ENCODE peak calls at places on chromosomes 2 and 18, in six cellular contexts. E is ovary, U is testis, N is A673, Q is tibial artery, B is astrocyte of the cerebellum. T is an unnamed sample.

GRCh38 chr2:218033208-218033589 is 30.4 kb upstream of the TNS1 start:
- DNase-seq in E (no peak), U (no peak), N (no peak), Q (no peak), B (no peak), T (no peak)

GRCh38 chr18:48948112-48949050 is 2.4 kb downstream of the SMAD7 start:
- DNase-seq in E (peak; percentile 63), U (peak; percentile 52), N (peak; percentile 68), Q (no peak), B (no peak), T (peak; percentile 78)

GRCh38 chr2:181281206-181281832 is 175.9 kb upstream of the ITGA4 start:
- DNase-seq in E (no peak), U (no peak), N (no peak), Q (no peak), B (peak; percentile 6), T (no peak)

GRCh38 chr2:212537311-212538155 is 1.1 kb downstream of the ERBB4 start:
- DNase-seq in E (no peak), U (peak; percentile 35), N (peak; percentile 54), Q (peak; percentile 69), B (no peak), T (no peak)

GRCh38 chr2:128501700-128502099 is 183.0 kb upstream of the HS6ST1 start:
- DNase-seq in E (no peak), U (no peak), N (no peak), Q (peak; percentile 11), B (no peak), T (no peak)

GRCh38 chr2:70325875-70326274 is 24.0 kb upstream of the FAM136A start:
- DNase-seq in E (no peak), U (no peak), N (no peak), Q (no peak), B (no peak), T (no peak)

GRCh38 chr2:237693281-237694039 is 66.1 kb downstream of the LRRFIP1 start:
- DNase-seq in E (no peak), U (no peak), N (no peak), Q (no peak), B (no peak), T (no peak)

GRCh38 chr18:49933530-49933929 is 120.2 kb upstream of the ACAA2 start:
- DNase-seq in E (no peak), U (no peak), N (no peak), Q (no peak), B (no peak), T (peak; percentile 60)

GRCh38 chr18:22557160-22557941 is 139.6 kb upstream of the CTAGE1 start:
- DNase-seq in E (no peak), U (no peak), N (no peak), Q (no peak), B (no peak), T (no peak)

GRCh38 chr2:101150306-101151140 is 659 bp downstream of the TBC1D8 start:
- DNase-seq in E (peak; percentile 63), U (peak; percentile 41), N (peak; percentile 10), Q (peak; percentile 73), B (no peak), T (no peak)

GRCh38 chr2:29115797-29116781 is 874 bp downstream of the CLIP4 start:
- DNase-seq in E (peak; percentile 70), U (peak; percentile 78), N (peak; percentile 73), Q (peak; percentile 80), B (peak; percentile 79), T (peak; percentile 74)

GRCh38 chr2:57806449-57806968 is 240.1 kb upstream of the VRK2 start:
- DNase-seq in E (no peak), U (no peak), N (no peak), Q (no peak), B (no peak), T (no peak)

GRCh38 chr2:119049968-119050657 is 108.1 kb downstream of the MARCO start:
- DNase-seq in E (peak; percentile 52), U (peak; percentile 84), N (peak; percentile 48), Q (no peak), B (no peak), T (no peak)

GRCh38 chr2:70161069-70161534 is 29.7 kb downstream of the C2orf42 start:
- DNase-seq in E (no peak), U (no peak), N (no peak), Q (no peak), B (no peak), T (no peak)

GRCh38 chr2:240791211-240791800 is 28.7 kb downstream of the KIF1A start:
- DNase-seq in E (peak; percentile 39), U (no peak), N (no peak), Q (no peak), B (no peak), T (no peak)

GRCh38 chr2:62313433-62314227 is 117.7 kb downstream of the B3GNT2 start:
- DNase-seq in E (no peak), U (no peak), N (no peak), Q (no peak), B (no peak), T (no peak)

GRCh38 chr2:5921081-5921642 is 229.0 kb downstream of the SOX11 start:
- DNase-seq in E (no peak), U (no peak), N (no peak), Q (no peak), B (no peak), T (no peak)

GRCh38 chr2:197675711-197676188 is 363 bp upstream of the RFTN2 start:
- DNase-seq in E (no peak), U (peak; percentile 30), N (peak; percentile 80), Q (no peak), B (peak; percentile 47), T (peak; percentile 82)

GRCh38 chr2:207951734-207952480 is 73.4 kb downstream of the PLEKHM3 start:
- DNase-seq in E (no peak), U (no peak), N (no peak), Q (no peak), B (no peak), T (no peak)

GRCh38 chr18:37955201-37955600 is 389.6 kb upstream of the CELF4 start:
- DNase-seq in E (no peak), U (no peak), N (no peak), Q (no peak), B (no peak), T (no peak)

GRCh38 chr2:60336442-60337141 is 216.9 kb downstream of the BCL11A start:
- DNase-seq in E (no peak), U (no peak), N (no peak), Q (no peak), B (no peak), T (no peak)

GRCh38 chr18:3444954-3445353 is 5.0 kb upstream of the TGIF1 start:
- DNase-seq in E (no peak), U (no peak), N (no peak), Q (no peak), B (no peak), T (no peak)

GRCh38 chr18:62829936-62830335 is 114.6 kb downstream of the PHLPP1 start:
- DNase-seq in E (no peak), U (no peak), N (no peak), Q (no peak), B (no peak), T (peak; percentile 59)

GRCh38 chr2:88642278-88642677 is 15.0 kb upstream of the EIF2AK3 start:
- DNase-seq in E (no peak), U (no peak), N (no peak), Q (no peak), B (no peak), T (no peak)

GRCh38 chr18:136433-136832 is 21.9 kb upstream of the USP14 start:
- DNase-seq in E (no peak), U (peak; percentile 88), N (peak; percentile 14), Q (no peak), B (no peak), T (no peak)

GRCh38 chr2:39419282-39420223 is 17.5 kb downstream of the MAP4K3 start:
- DNase-seq in E (no peak), U (no peak), N (no peak), Q (no peak), B (no peak), T (no peak)

GRCh38 chr2:1550658-1551316 is 137.5 kb downstream of the TPO start:
- DNase-seq in E (peak; percentile 78), U (peak; percentile 74), N (peak; percentile 61), Q (no peak), B (no peak), T (peak; percentile 33)

GRCh38 chr2:208033701-208034502 is 8.6 kb upstream of the PLEKHM3 start:
- DNase-seq in E (no peak), U (peak; percentile 69), N (peak; percentile 26), Q (no peak), B (peak; percentile 12), T (peak; percentile 37)

GRCh38 chr2:129428086-129428660 is 551.3 kb upstream of the RAB6C start:
- DNase-seq in E (no peak), U (no peak), N (no peak), Q (no peak), B (no peak), T (no peak)

GRCh38 chr2:15860760-15861159 is 79.6 kb upstream of the MYCN start:
- DNase-seq in E (no peak), U (no peak), N (no peak), Q (no peak), B (no peak), T (no peak)
- TF ChIP-seq CTCF in E (no peak), U (no peak), N (peak; percentile 22), Q (no peak), B (no peak), T (no peak)

DNA sequence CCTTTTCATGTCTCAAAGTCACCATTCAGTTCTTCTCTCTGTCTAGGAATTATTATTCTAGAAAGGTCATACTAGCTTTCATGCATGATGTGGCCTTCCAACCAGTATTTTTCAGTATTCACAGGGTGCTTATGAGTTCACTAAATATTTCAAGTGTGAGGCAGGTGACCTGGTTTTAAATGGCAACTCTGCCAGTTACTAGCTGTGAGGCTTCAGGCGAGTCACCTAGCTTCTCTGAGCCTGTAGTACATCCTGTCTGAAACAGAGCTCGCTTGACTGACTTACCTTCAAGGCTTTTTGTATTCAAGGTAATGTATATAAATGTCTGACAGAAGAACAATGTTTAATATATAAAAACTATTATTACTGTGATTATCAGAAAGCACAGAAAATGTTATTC is 19.4 kb upstream of the ACVR1 start:
- DNase-seq in E (no peak), U (no peak), N (no peak), Q (no peak), B (no peak), T (no peak)
- H3K4me3 ChIP-seq in E (no peak overlapping the region), U (no peak overlapping the region), N (no peak overlapping the region), Q (no peak overlapping the region), B (no peak overlapping the region), T (no peak overlapping the region)

GRCh38 chr2:205746408-205746785 is 64.1 kb downstream of the NRP2 start:
- DNase-seq in E (no peak), U (no peak), N (no peak), Q (no peak), B (no peak), T (no peak)
- TF ChIP-seq CTCF in E (no peak), U (no peak), N (no peak), Q (no peak), B (no peak), T (no peak)

GRCh38 chr2:85813978-85814801 is 60.4 kb downstream of the ATOH8 start:
- DNase-seq in E (peak; percentile 94), U (peak; percentile 95), N (peak; percentile 88), Q (peak; percentile 94), B (peak; percentile 81), T (peak; percentile 83)

GRCh38 chr2:85813211-85813977 is 59.6 kb downstream of the ATOH8 start:
- DNase-seq in E (no peak), U (no peak), N (no peak), Q (no peak), B (no peak), T (no peak)

GRCh38 chr2:85811850-85812735 is 58.3 kb downstream of the ATOH8 start:
- DNase-seq in E (no peak), U (no peak), N (no peak), Q (no peak), B (no peak), T (no peak)

GRCh38 chr2:85810376-85811172 is 56.8 kb downstream of the ATOH8 start:
- DNase-seq in E (no peak), U (peak; percentile 12), N (peak; percentile 31), Q (peak; percentile 68), B (no peak), T (no peak)

GRCh38 chr2:85811173-85811849 is 57.5 kb downstream of the ATOH8 start:
- DNase-seq in E (peak; percentile 74), U (peak; percentile 65), N (peak; percentile 60), Q (peak; percentile 90), B (peak; percentile 20), T (peak; percentile 49)
- H3K4me3 ChIP-seq in E (no peak overlapping the region), U (peak overlapping the region; percentile 41), N (no peak overlapping the region), Q (no peak overlapping the region), B (no peak overlapping the region), T (no peak overlapping the region)

T was measured in astrocyte of the spinal cord.